ENCODE peak calls at places on chromosomes 2 and 18, in five cellular contexts. F, Q, K, J and S are unnamed samples. For H3K36me3 and H3K27me3, the result is how much of the 10 kb centered on the place peaks cover.

GRCh38 chr2:206113148-206113547 is 27.2 kb upstream of the INO80D start:
- DNase-seq in F (no peak), Q (peak), K (no peak), J (no peak), S (no peak)

GRCh38 chr2:239087041-239087710 is 239.3 kb downstream of the TWIST2 start:
- DNase-seq in F (no peak), Q (peak), K (no peak), J (no peak), S (no peak)

GRCh38 chr2:7886665-7887064 is 795.2 kb upstream of the ID2 start:
- DNase-seq in F (no peak), Q (peak), K (no peak), J (no peak), S (no peak)

GRCh38 chr2:176093145-176093888 is 796 bp downstream of the HOXD13 start:
- DNase-seq in F (no peak), Q (peak), K (peak), J (no peak), S (peak)

GRCh38 chr18:58823385-58823784 is 41.3 kb upstream of the ZNF532 start:
- DNase-seq in F (no peak), Q (no peak), K (no peak), J (no peak), S (no peak)

GRCh38 chr2:134002391-134002790 is 251.5 kb upstream of the MGAT5 start:
- DNase-seq in F (no peak), Q (no peak), K (no peak), J (peak), S (no peak)

GRCh38 chr2:134628453-134628852 is 90.3 kb downstream of the TMEM163 start:
- DNase-seq in F (no peak), Q (no peak), K (no peak), J (no peak), S (no peak)

GRCh38 chr18:78632111-78632541 is 347.5 kb upstream of the SALL3 start:
- DNase-seq in F (no peak), Q (peak), K (peak), J (no peak), S (peak)

GRCh38 chr2:38794235-38794946 is 16.4 kb downstream of the GEMIN6 start:
- DNase-seq in F (no peak), Q (no peak), K (no peak), J (no peak), S (no peak)

GRCh38 chr2:223846524-223846923 is 9.1 kb upstream of the AP1S3 start:
- DNase-seq in F (no peak), Q (peak), K (no peak), J (peak), S (no peak)

GRCh38 chr18:69934866-69935265 is 12.8 kb downstream of the CD226 start:
- DNase-seq in F (no peak), Q (no peak), K (no peak), J (no peak), S (no peak)

GRCh38 chr2:58072102-58072501 is 25.5 kb downstream of the VRK2 start:
- DNase-seq in F (no peak), Q (no peak), K (no peak), J (no peak), S (no peak)

GRCh38 chr2:185291035-185291647 is 447.5 kb upstream of the FSIP2 start:
- DNase-seq in F (no peak), Q (peak), K (no peak), J (peak), S (peak)

GRCh38 chr18:62389761-62390481 is 64.8 kb downstream of the TNFRSF11A start:
- DNase-seq in F (no peak), Q (no peak), K (no peak), J (no peak), S (no peak)

GRCh38 chr18:79259218-79259617 is 136.5 kb upstream of the NFATC1 start:
- DNase-seq in F (no peak), Q (no peak), K (no peak), J (no peak), S (no peak)

GRCh38 chr2:54704688-54705605 is 18.5 kb upstream of the EML6 start:
- DNase-seq in F (no peak), Q (peak), K (no peak), J (no peak), S (no peak)

GRCh38 chr2:121910139-121910538 is 154.7 kb downstream of the TSN start:
- DNase-seq in F (no peak), Q (peak), K (no peak), J (no peak), S (no peak)

GRCh38 chr2:211281430-211282073 is 725.2 kb downstream of the CPS1 start:
- DNase-seq in F (no peak), Q (no peak), K (no peak), J (no peak), S (no peak)

GRCh38 chr2:29755829-29756228 is 165.6 kb downstream of the ALK start:
- DNase-seq in F (no peak), Q (no peak), K (no peak), J (no peak), S (no peak)

GRCh38 chr18:5628512-5629255 is 84.9 kb upstream of the EPB41L3 start:
- DNase-seq in F (peak), Q (peak), K (peak), J (no peak), S (peak)

GRCh38 chr18:36503477-36503876 is 206.0 kb downstream of the FHOD3 start:
- DNase-seq in F (no peak), Q (no peak), K (no peak), J (no peak), S (no peak)

GRCh38 chr18:31736630-31737029 is 24.1 kb downstream of the SLC25A52 start:
- DNase-seq in F (no peak), Q (no peak), K (no peak), J (no peak), S (no peak)

GRCh38 chr18:50125456-50125855 is 69.5 kb downstream of the MYO5B start:
- DNase-seq in F (no peak), Q (no peak), K (no peak), J (no peak), S (no peak)

GRCh38 chr18:61893971-61894750 is 1.4 kb upstream of the RNF152 start:
- DNase-seq in F (peak), Q (peak), K (peak), J (no peak), S (peak)

GRCh38 chr2:222688912-222689311 is 17.5 kb downstream of the MOGAT1 start:
- DNase-seq in F (no peak), Q (peak), K (no peak), J (no peak), S (no peak)

GRCh38 chr2:185132501-185133041 is 534.2 kb downstream of the ZNF804A start:
- DNase-seq in F (no peak), Q (no peak), K (no peak), J (no peak), S (no peak)

GRCh38 chr2:229363126-229363814 is 92.2 kb upstream of the PID1 start:
- DNase-seq in F (no peak), Q (peak), K (no peak), J (no peak), S (peak)

GRCh38 chr2:230982126-230982525 is 13.8 kb upstream of the SPATA3 start:
- DNase-seq in F (no peak), Q (no peak), K (no peak), J (no peak), S (no peak)

GRCh38 chr2:119049968-119050657 is 108.1 kb downstream of the MARCO start:
- DNase-seq in F (no peak), Q (no peak), K (no peak), J (peak), S (no peak)

GRCh38 chr2:159202568-159203071 is 83.9 kb downstream of the WDSUB1 start:
- DNase-seq in F (peak), Q (peak), K (peak), J (peak), S (peak)

GRCh38 chr2:7279421-7279949 is 362.3 kb downstream of the RNF144A start:
- DNase-seq in F (no peak), Q (no peak), K (no peak), J (no peak), S (no peak)

GRCh38 chr2:17630089-17630488 is 89.6 kb downstream of the VSNL1 start:
- DNase-seq in F (no peak), Q (no peak), K (no peak), J (no peak), S (no peak)

GRCh38 chr2:14634885-14635871 is 2.7 kb downstream of the LRATD1 start:
- DNase-seq in F (peak), Q (peak), K (peak), J (no peak), S (peak)

GRCh38 chr18:48018806-48019295 is 88.4 kb upstream of the SMAD2 start:
- DNase-seq in F (no peak), Q (no peak), K (no peak), J (no peak), S (no peak)

GRCh38 chr2:160269803-160270570 is 69.9 kb upstream of the ITGB6 start:
- DNase-seq in F (peak), Q (peak), K (peak), J (no peak), S (peak)

GRCh38 chr2:217853301-217853881 is 149.4 kb downstream of the TNS1 start:
- DNase-seq in F (no peak), Q (peak), K (no peak), J (no peak), S (peak)

GRCh38 chr2:33765122-33765521 is 166.0 kb upstream of the FAM98A start:
- DNase-seq in F (no peak), Q (no peak), K (no peak), J (no peak), S (no peak)

GRCh38 chr18:48986851-48987761 is 36.3 kb upstream of the SMAD7 start:
- DNase-seq in F (no peak), Q (no peak), K (no peak), J (no peak), S (no peak)

GRCh38 chr2:225842939-225843338 is 443.4 kb downstream of the NYAP2 start:
- DNase-seq in F (no peak), Q (peak), K (no peak), J (no peak), S (no peak)

GRCh38 chr18:6714027-6714426 is 15.5 kb upstream of the ARHGAP28 start:
- DNase-seq in F (no peak), Q (no peak), K (no peak), J (no peak), S (no peak)

GRCh38 chr2:236172238-236172865 is 4.2 kb upstream of the GBX2 start:
- DNase-seq in F (no peak), Q (no peak), K (no peak), J (no peak), S (no peak)
- H3K4me3 ChIP-seq in F (no peak), Q (no peak), K (no peak), J (no peak), S (no peak)

DNA sequence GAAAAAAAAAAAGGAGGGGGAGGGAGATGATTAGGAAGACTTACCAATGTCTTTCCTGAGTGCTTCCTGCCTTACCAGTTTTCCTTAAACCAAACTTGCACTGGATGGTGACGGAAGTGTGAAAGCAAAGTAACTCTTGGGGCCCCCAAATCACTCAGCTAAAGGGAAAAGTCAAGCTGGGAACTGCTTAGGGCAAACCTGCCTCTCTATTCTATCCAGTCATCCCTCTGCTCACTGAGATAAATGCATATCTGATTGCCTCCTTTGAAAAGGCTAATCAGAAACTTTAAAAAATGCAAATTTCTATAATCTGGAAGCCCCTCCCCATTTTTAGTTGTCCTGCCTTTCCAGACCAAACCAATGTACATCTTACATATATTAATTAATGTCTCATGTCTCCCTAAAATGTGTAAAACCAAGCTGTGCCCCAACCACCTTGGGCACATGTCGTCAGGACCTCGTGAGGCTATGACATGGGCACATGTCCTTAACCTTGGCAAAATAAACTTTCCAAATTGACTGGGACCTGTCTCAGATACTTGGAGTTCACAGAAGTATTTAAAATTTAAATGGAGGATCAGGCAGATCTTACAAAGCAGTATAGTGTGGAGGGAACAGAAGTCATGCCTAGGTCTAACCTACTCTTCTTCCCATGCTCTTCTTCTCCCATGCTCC is 7.2 kb upstream of the CYBRD1 start:
- DNase-seq in F (no peak), Q (no peak), K (no peak), J (no peak), S (no peak)
- H3K36me3 ChIP-seq in F (under half), Q (under half), K (under half), J (under half), S (under half)

DNA sequence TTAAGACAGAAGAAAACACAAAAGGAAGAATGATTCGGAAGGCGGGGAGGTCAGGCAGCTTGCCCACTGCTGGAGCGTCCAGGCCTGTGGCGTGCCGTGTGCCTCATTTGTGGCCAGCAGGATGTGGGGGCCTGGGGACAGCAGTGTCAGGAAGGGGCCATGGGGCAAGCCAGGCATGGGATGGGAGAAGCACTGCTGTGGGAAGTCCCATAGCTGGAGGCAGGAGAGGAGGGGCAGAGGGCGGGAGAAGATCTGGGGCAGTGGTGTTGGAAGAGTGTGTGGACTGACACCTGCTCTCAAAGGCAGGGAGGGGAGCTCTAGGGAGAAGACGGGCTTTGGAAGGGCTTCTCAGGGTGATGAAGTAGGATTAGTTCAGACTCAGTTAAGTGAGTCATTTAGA is 133.7 kb downstream of the ACOXL start:
- DNase-seq in F (no peak), Q (no peak), K (no peak), J (no peak), S (peak)
- H3K27me3 ChIP-seq in F (under half), Q (under half), K (under half), J (under half), S (under half)

GRCh38 chr2:232502513-232502900 is 14.9 kb upstream of the ECEL1 start:
- DNase-seq in F (no peak), Q (peak), K (no peak), J (no peak), S (no peak)
- H3K4me3 ChIP-seq in F (no peak), Q (no peak), K (peak), J (no peak), S (no peak)

DNA sequence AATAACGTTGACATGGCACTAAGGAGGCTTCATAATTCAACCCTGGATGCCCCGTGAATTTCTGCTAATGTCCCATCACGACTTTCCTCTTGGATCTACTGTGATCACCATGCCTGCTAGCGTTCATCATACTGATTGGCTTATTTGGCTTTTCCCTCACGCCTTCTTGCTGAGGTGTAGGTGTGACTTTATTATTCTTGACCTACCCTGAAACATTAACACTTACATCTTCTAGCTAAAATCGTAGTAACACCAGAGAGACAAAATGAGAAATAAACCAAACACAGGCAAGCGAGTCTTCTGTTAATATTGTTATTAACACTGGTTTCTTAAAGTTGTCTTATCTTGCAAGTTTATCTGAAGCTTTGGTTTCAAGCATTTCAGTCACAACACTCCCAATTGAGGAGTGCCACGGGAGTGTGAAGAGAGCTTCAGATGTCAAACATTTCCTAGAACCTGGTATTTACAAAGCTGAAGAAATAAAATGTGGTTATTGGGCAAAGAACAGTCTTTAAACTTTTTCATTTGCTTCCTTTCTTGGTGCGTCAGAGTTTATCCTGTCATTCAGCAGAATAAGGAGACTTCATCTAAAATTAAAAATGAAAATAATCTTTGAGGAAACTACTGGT is 15.4 kb upstream of the STAT1 start:
- DNase-seq in F (no peak), Q (no peak), K (no peak), J (no peak), S (no peak)
- H3K36me3 ChIP-seq in F (under half), Q (under half), K (under half), J (under half), S (under half)

DNA sequence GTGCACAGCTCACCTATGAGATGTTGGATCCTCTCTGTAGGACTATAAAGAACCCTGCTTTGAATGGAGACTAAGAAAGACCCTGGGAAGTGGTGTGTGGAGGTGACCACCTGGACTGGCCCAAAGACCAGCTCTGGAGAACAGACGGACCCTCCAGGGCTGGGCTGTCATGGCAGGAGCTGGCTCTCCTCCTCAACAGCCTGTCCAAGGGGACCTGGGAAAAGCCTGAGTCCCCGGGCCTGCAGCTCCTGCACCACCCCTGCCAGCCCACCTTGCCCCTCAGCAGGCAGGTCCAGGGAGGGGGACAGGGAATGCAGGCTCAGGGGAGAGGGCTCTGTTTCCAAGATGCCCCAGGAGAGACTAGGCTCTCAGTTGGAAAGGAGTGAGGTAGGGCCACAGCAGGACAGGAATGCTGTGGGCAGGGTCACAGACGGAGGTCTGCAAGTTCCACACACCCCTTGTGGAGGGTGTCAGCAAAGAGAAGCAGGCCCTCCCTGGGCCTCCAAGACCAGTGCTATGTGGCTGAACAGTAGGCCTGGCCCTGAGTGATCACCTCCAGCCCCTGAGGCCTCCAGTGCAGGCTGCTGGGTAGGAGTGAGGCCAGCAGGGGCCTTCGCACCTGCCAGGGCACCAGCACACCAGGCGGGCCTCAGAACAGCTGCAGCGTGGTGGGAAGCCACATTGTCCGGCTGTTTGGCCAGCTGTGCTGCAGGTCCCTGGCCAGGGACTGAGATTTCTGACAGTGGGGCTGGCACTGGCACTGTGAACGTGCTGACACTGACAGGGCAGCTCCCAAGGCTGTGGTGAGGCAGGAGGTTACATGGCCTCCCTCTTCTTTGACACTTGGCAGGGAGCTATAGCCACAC is 86.4 kb upstream of the OTOS start:
- DNase-seq in F (no peak), Q (no peak), K (peak), J (no peak), S (no peak)
- H3K27me3 ChIP-seq in F (under half), Q (under half), K (under half), J (under half), S (under half)